ENCODE peak calls at places on chromosomes 1 and 21, in five cellular contexts. K is NCI-H460, R is GM19239, Y is AG04450, D is iris pigment epithelial cell. G is an unnamed sample.

GRCh38 chr1:237197470-237198425 is 155.8 kb downstream of the RYR2 start:
- DNase-seq in D (no peak), R (no peak), K (no peak), Y (no peak), G (no peak)

GRCh38 chr1:21919520-21919919 is 17.6 kb downstream of the HSPG2 start:
- DNase-seq in D (peak; percentile 84), Y (peak; percentile 39), R (no peak), K (no peak), G (no peak)

GRCh38 chr1:178942285-178943218 is 71.7 kb upstream of the ANGPTL1 start:
- DNase-seq in R (no peak), D (peak; percentile 55), Y (no peak), K (no peak), G (no peak)

GRCh38 chr1:115159958-115160357 is 70.7 kb upstream of the TSPAN2 start:
- DNase-seq in Y (no peak), R (no peak), K (no peak), D (no peak), G (no peak)

GRCh38 chr21:14533555-14534400 is 12.3 kb downstream of the SAMSN1 start:
- DNase-seq in Y (no peak), D (peak; percentile 88), R (no peak), K (peak; percentile 76), G (peak; percentile 84)

GRCh38 chr1:54376085-54377039 is 29.8 kb downstream of the SSBP3 start:
- DNase-seq in Y (no peak), D (no peak), K (no peak), R (peak; percentile 54), G (peak; percentile 38)

GRCh38 chr1:164712131-164713031 is 153.4 kb downstream of the PBX1 start:
- DNase-seq in Y (no peak), K (no peak), D (no peak), R (no peak), G (no peak)

GRCh38 chr1:205298191-205298994 is 23.2 kb downstream of the NUAK2 start:
- DNase-seq in K (peak; percentile 97), R (no peak), Y (peak; percentile 96), D (peak; percentile 96), G (no peak)

GRCh38 chr1:218034464-218034863 is 250.6 kb upstream of the RRP15 start:
- DNase-seq in K (no peak), D (no peak), R (no peak), Y (no peak), G (no peak)

GRCh38 chr1:32242341-32242851 is 4.6 kb upstream of the FAM167B start:
- DNase-seq in R (no peak), D (no peak), Y (no peak), K (no peak), G (no peak)

GRCh38 chr1:170261669-170262068 is 115.9 kb downstream of the NTMT2 start:
- DNase-seq in D (no peak), K (no peak), Y (no peak), R (no peak), G (no peak)

GRCh38 chr1:1260843-1261560 is 12.7 kb downstream of the UBE2J2 start:
- DNase-seq in D (no peak), R (no peak), Y (no peak), K (no peak), G (no peak)